ENCODE peak calls at places on chromosomes 12 and 14, in ten cellular contexts. Z is heart left ventricle, D is activated B cell treated with CpG ODN at 0.5 μM for 24 hours, S is GM13977, A is tibial nerve, F is HepG2, Y is pancreas, E is GM12865, J is Peyer's patch, C is IMR-90. N is an unnamed sample.

GRCh38 chr14:87018294-87018693 is 974.7 kb downstream of the GALC start:
- DNase-seq in J (no peak), F (no peak), A (no peak), D (no peak), Y (no peak), S (no peak), Z (no peak), E (no peak), C (peak), N (no peak)

GRCh38 chr12:26298785-26299621 is 103.6 kb downstream of the SSPN start:
- DNase-seq in F (no peak), A (no peak), J (no peak), C (peak), E (peak), S (peak), Z (no peak), D (no peak), Y (no peak), N (no peak)

GRCh38 chr12:121334513-121335343 is 17.5 kb downstream of the ANAPC5 start:
- DNase-seq in Z (no peak), S (peak), D (no peak), Y (no peak), E (peak), J (no peak), C (peak), A (no peak), F (peak), N (no peak)

GRCh38 chr12:50739611-50740010 is 24.3 kb upstream of the ATF1 start:
- DNase-seq in S (no peak), E (no peak), Z (no peak), C (peak), F (no peak), D (no peak), A (no peak), J (no peak), Y (no peak), N (no peak)

GRCh38 chr12:21065845-21066244 is 65.1 kb upstream of the SLCO1B1 start:
- DNase-seq in J (no peak), D (no peak), Y (no peak), F (no peak), Z (no peak), A (no peak), C (no peak), S (no peak), E (no peak), N (no peak)

GRCh38 chr14:55316528-55316927 is 45.3 kb downstream of the FBXO34 start:
- DNase-seq in E (no peak), C (no peak), F (no peak), J (peak), D (no peak), Y (no peak), Z (no peak), A (no peak), S (no peak), N (no peak)

GRCh38 chr12:12482959-12483358 is 79.7 kb downstream of the DUSP16 start:
- DNase-seq in Z (no peak), J (no peak), E (peak), A (no peak), C (no peak), F (no peak), D (no peak), S (peak), Y (no peak), N (no peak)

GRCh38 chr14:68607852-68608232 is 185.0 kb downstream of the ZFP36L1 start:
- DNase-seq in E (no peak), F (no peak), C (no peak), Y (no peak), J (no peak), A (no peak), D (no peak), S (no peak), Z (no peak), N (no peak)

GRCh38 chr12:84911331-84912190 is 1.0 kb downstream of the SLC6A15 start:
- DNase-seq in S (peak), Z (no peak), C (peak), E (no peak), Y (peak), D (no peak), A (no peak), F (no peak), J (no peak), N (no peak)

GRCh38 chr14:32254952-32255679 is 52.0 kb upstream of the RNU6-8 start:
- DNase-seq in Z (peak), F (peak), E (peak), D (no peak), A (peak), S (peak), J (peak), Y (peak), C (peak), N (peak)

GRCh38 chr12:64104376-64104775 is 117.7 kb downstream of the KICS2 start:
- DNase-seq in C (no peak), J (no peak), A (no peak), F (no peak), E (no peak), S (no peak), Y (no peak), D (no peak), Z (no peak), N (no peak)

GRCh38 chr12:131074221-131075083 is 120.7 kb downstream of the ADGRD1 start:
- DNase-seq in E (peak), F (no peak), Z (peak), C (no peak), Y (no peak), S (peak), J (no peak), D (peak), A (peak), N (no peak)

GRCh38 chr14:23306412-23307145 is at the start of gene BCL2L2:
- DNase-seq in D (peak), J (peak), Y (peak), S (peak), A (peak), Z (peak), C (peak), E (peak), F (peak), N (no peak)
- TF ChIP-seq CTCF in D (no peak), J (no peak), Y (no peak), S (no peak), A (no peak), Z (no peak), C (no peak), E (no peak), F (peak), N (no peak)

GRCh38 chr14:71221119-71221518 is 313.9 kb downstream of the PCNX1 start:
- DNase-seq in S (no peak), Z (no peak), F (no peak), A (no peak), Y (no peak), D (no peak), C (no peak), J (no peak), E (no peak), N (no peak)
- TF ChIP-seq CTCF in S (no peak), Z (no peak), F (no peak), A (no peak), Y (no peak), D (no peak), C (no peak), J (no peak), E (no peak), N (no peak)

DNA sequence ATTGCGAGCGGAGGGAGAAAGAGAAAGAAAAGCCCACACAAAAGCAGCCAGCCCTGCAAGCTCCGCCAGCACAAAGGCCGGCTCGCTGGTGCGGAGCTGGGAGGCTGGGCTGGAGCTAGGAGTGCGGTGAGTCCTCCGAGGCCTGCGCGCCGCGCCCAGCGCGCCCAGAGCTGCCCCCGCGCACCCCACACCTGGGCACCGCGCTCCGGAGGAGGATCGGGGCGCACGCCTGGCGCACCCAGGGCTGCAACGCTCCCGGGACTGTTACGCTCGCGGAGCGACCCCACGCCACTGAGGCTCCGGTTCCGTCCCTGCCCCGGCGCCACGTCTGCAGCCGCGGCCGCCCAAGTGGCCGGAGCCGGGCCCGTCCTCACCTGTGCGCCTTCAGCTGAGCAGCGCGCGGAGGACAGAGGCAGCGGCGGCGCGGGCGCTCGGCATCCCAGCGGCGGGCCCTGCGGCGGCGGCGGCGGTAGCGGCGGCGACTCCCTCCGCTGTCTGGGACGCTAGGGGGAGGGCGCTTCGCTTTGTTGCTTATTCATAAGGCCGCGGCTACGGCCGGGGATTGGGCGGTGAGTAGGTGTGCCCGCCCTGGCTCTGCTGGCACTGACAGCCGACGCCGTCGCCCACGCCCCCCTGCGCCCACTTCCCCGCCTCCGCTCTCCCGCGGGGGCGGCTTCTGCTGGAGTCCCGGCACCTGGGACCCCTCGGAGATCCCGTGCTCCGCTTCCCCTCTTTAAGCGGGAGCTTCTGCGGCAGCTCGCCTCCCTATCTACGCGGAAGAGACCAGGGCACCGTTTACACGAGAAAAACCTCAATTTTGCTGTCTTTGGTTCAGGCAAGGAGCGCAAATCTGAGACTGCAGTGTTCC is at the start of gene ARMH4:
- DNase-seq in J (peak), A (peak), F (peak), D (peak), Y (peak), S (peak), E (peak), C (peak), Z (peak), N (peak)
- TF ChIP-seq CTCF in J (no peak), A (no peak), F (peak), D (no peak), Y (peak), S (no peak), E (no peak), C (no peak), Z (peak), N (no peak)

DNA sequence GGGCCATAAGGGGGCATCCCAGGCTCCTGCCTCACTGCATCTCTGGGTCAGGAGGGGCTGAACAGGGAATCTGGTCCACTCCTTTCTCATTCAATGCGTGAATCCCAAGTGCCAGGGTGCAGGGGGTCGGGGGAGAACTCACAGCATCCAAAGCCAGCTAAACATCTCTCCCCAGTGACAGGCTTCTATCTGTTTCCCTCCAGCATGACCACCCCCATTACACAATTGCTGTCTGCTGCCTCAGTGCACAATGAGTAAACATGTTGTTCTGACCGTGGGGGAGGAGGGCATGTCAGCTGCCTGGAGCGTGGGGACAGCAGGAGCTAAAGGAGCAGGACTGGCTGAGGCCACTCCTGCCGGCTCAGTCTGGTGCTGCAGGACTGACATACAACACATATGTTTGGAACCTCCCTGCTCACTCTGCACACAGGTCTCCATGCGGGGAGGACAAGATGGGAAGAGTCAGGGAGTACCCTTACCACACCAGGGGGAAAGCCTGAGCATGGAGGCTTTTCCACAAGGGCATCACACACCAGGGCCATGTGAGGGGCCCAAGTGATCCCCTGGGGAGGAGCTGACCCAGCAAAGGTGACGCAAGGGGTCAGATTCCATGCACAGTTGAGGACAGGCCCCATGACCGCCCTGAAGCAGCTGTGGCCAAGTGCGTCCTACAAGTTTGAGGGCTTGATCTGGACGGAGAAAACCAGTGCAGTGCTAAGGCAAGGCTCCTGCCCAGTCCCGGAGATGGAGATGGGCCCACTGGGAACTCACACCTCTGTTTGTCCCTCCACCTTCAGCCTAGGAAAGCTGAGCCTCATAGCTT is 1.4 kb downstream of the TNS2 start:
- DNase-seq in C (peak), D (no peak), J (peak), Z (peak), E (no peak), S (no peak), A (peak), Y (peak), F (peak), N (no peak)
- TF ChIP-seq CTCF in C (peak), D (no peak), J (no peak), Z (peak), E (no peak), S (no peak), A (peak), Y (no peak), F (peak), N (no peak)

GRCh38 chr12:102182635-102183034 is 15.0 kb downstream of the PMCH start:
- DNase-seq in A (no peak), Z (no peak), C (no peak), E (no peak), S (no peak), F (no peak), Y (no peak), D (no peak), J (no peak), N (no peak)
- TF ChIP-seq CTCF in A (no peak), Z (no peak), C (no peak), E (no peak), S (no peak), F (no peak), Y (no peak), D (no peak), J (no peak), N (no peak)

DNA sequence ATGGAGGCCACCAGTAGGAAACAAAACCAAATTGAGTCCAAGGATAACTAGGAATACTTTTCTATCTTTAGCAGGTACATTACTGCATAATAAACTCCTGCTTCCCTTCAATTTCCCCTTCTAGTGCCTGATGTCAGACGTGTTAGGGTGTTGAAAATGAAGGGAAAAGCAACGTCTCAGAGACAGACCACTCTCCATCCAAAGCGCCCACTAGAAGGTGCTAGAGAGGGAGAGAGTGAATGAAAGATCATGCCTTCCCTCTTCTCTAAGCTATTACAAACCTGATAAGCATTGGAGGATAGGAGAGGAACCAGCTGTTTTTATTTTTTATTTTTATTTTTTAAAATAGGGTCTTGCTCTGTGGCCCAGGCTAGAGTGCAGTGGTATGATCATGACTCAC is 64.1 kb downstream of the ZNF641 start:
- DNase-seq in C (no peak), D (no peak), A (no peak), S (no peak), F (peak), Z (no peak), J (no peak), Y (no peak), E (peak), N (no peak)
- TF ChIP-seq CTCF in C (peak), D (no peak), A (no peak), S (peak), F (peak), Z (peak), J (no peak), Y (peak), E (peak), N (no peak)

N was measured in CD4-positive, alpha-beta T cell.